ENCODE peak calls at places on chromosome 15, in four cellular contexts. E is stomach, Y is GM12878, V is upper lobe of left lung. S is an unnamed sample. For H3K4me1, the result is how much of the 10 kb centered on the place peaks cover.

GRCh38 chr15:37134699-37135131 is 34.4 kb upstream of the MEIS2 start:
- DNase-seq in E (no peak), Y (no peak), V (no peak), S (peak)

GRCh38 chr15:78170848-78171773 is 21.9 kb downstream of the IDH3A start:
- DNase-seq in E (no peak), Y (peak), V (no peak), S (no peak)

GRCh38 chr15:29018406-29018805 is 132.6 kb downstream of the APBA2 start:
- DNase-seq in E (peak), Y (no peak), V (no peak), S (no peak)

GRCh38 chr15:55357774-55358173 is 38.8 kb downstream of the PIGB start:
- DNase-seq in E (no peak), Y (no peak), V (no peak), S (no peak)

GRCh38 chr15:77034620-77035467 is 36.1 kb downstream of the TSPAN3 start:
- DNase-seq in E (peak), Y (no peak), V (peak), S (peak)

GRCh38 chr15:39623550-39623931 is 42.7 kb downstream of the THBS1 start:
- DNase-seq in E (no peak), Y (peak), V (no peak), S (no peak)

GRCh38 chr15:33068007-33068441 is 126.5 kb downstream of the FMN1 start:
- DNase-seq in E (peak), Y (no peak), V (peak), S (no peak)

GRCh38 chr15:73876779-73877178 is 3.4 kb downstream of the TBC1D21 start:
- DNase-seq in E (peak), Y (no peak), V (no peak), S (no peak)

GRCh38 chr15:58298883-58299282 is 132.9 kb upstream of the LIPC start:
- DNase-seq in E (no peak), Y (no peak), V (no peak), S (no peak)

GRCh38 chr15:43483306-43484128 is 9.4 kb downstream of the TP53BP1 start:
- DNase-seq in E (no peak), Y (no peak), V (no peak), S (no peak)

GRCh38 chr15:68154923-68155559 is 50.1 kb downstream of the CALML4 start:
- DNase-seq in E (peak), Y (no peak), V (no peak), S (no peak)

GRCh38 chr15:48334260-48334659 is 3.0 kb downstream of the DUT start:
- DNase-seq in E (no peak), Y (no peak), V (no peak), S (no peak)

GRCh38 chr15:84894743-84895425 is 10.4 kb downstream of the SLC28A1 start:
- DNase-seq in E (no peak), Y (no peak), V (no peak), S (no peak)

GRCh38 chr15:68051109-68051508 is 3.0 kb upstream of the PIAS1 start:
- DNase-seq in E (no peak), Y (no peak), V (no peak), S (peak)

GRCh38 chr15:37783290-37783689 is 151.2 kb upstream of the TMCO5A start:
- DNase-seq in E (no peak), Y (no peak), V (no peak), S (no peak)

GRCh38 chr15:31268108-31268501 is 58.5 kb upstream of the KLF13 start:
- DNase-seq in E (peak), Y (no peak), V (peak), S (no peak)

GRCh38 chr15:93073465-93073952 is 15.5 kb downstream of the RGMA start:
- DNase-seq in E (no peak), Y (no peak), V (no peak), S (no peak)

GRCh38 chr15:94230886-94231727 is at the start of gene MCTP2:
- DNase-seq in E (peak), Y (peak), V (peak), S (no peak)

GRCh38 chr15:97817266-97817890 is 143.1 kb upstream of the ARRDC4 start:
- DNase-seq in E (no peak), Y (no peak), V (no peak), S (no peak)

GRCh38 chr15:63858881-63859280 is 25.1 kb upstream of the HERC1 start:
- DNase-seq in E (no peak), Y (no peak), V (no peak), S (no peak)

GRCh38 chr15:62684143-62684808 is 358.3 kb upstream of the TPM1 start:
- DNase-seq in E (no peak), Y (no peak), V (no peak), S (no peak)

GRCh38 chr15:98889930-98890695 is 117.5 kb downstream of the PGPEP1L start:
- DNase-seq in E (no peak), Y (no peak), V (no peak), S (no peak)

GRCh38 chr15:39781967-39782292 is 711 bp downstream of the FSIP1 start:
- DNase-seq in E (no peak), Y (no peak), V (no peak), S (no peak)

GRCh38 chr15:99019558-99020540 is 12.3 kb upstream of the PGPEP1L start:
- DNase-seq in E (no peak), Y (no peak), V (no peak), S (no peak)

GRCh38 chr15:54462511-54462913 is 484.3 kb downstream of the UNC13C start:
- DNase-seq in E (no peak), Y (no peak), V (no peak), S (no peak)

GRCh38 chr15:78616506-78616905 is 4.3 kb downstream of the CHRNA3 start:
- DNase-seq in E (peak), Y (no peak), V (peak), S (no peak)

GRCh38 chr15:55741592-55742497 is 1.1 kb downstream of the PRTG start:
- DNase-seq in E (no peak), Y (no peak), V (peak), S (no peak)

GRCh38 chr15:101049856-101050646 is 130.9 kb downstream of the LRRK1 start:
- DNase-seq in E (peak), Y (no peak), V (no peak), S (no peak)

GRCh38 chr15:45731331-45731730 is 96.5 kb downstream of the SQOR start:
- DNase-seq in E (no peak), Y (no peak), V (no peak), S (no peak)

GRCh38 chr15:91032919-91033803 is 10.8 kb upstream of the VPS33B start:
- DNase-seq in E (peak), Y (no peak), V (peak), S (peak)

GRCh38 chr15:49456166-49456565 is 33.1 kb downstream of the FGF7 start:
- DNase-seq in E (no peak), Y (no peak), V (no peak), S (no peak)

GRCh38 chr15:35616436-35617271 is 70.7 kb upstream of the DPH6 start:
- DNase-seq in E (no peak), Y (no peak), V (no peak), S (no peak)

GRCh38 chr15:77871838-77872371 is 205.6 kb downstream of the TBC1D2B start:
- DNase-seq in E (no peak), Y (no peak), V (no peak), S (peak)

GRCh38 chr15:31272558-31273257 is 53.9 kb upstream of the KLF13 start:
- DNase-seq in E (peak), Y (no peak), V (no peak), S (no peak)

GRCh38 chr15:95845862-95846515 is 484.5 kb upstream of the NR2F2 start:
- DNase-seq in E (no peak), Y (no peak), V (no peak), S (no peak)

GRCh38 chr15:57223887-57224286 is 152.4 kb upstream of the CGNL1 start:
- DNase-seq in E (no peak), Y (no peak), V (no peak), S (no peak)

GRCh38 chr15:57217716-57218598 is 158.3 kb upstream of the CGNL1 start:
- DNase-seq in E (no peak), Y (no peak), V (no peak), S (no peak)

GRCh38 chr15:57223345-57223744 is 153.0 kb upstream of the CGNL1 start:
- DNase-seq in E (no peak), Y (no peak), V (no peak), S (no peak)

GRCh38 chr15:57218826-57219576 is 157.3 kb upstream of the CGNL1 start:
- DNase-seq in E (no peak), Y (no peak), V (no peak), S (peak)

DNA sequence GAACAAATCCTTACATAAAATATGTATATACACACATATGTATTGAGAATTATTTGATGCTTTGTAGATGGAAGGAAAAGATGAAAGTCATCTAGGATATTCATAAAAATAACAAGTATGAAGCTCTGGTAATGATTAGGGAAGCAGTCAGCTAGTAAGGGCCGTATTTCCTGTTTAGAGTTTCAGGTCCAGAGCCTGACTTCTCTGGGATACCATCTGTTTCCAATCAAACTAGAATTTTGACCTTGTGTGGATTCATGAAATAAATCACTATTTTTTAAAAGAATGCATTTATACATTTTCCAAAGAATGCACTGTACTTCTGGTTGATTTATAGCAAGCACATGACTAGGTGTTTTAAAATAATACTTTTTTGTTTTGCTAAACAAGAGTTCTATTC is 156.1 kb upstream of the CGNL1 start:
- DNase-seq in E (no peak), Y (no peak), V (no peak), S (no peak)
- TF ChIP-seq EP300 in E (no peak), Y (no peak), V (no peak), S (no peak)

GRCh38 chr15:65638107-65638506 is 16.4 kb downstream of the SLC24A1 start:
- DNase-seq in E (no peak), Y (no peak), V (no peak), S (no peak)

GRCh38 chr15:65638681-65639089 is 16.9 kb downstream of the SLC24A1 start:
- DNase-seq in E (no peak), Y (peak), V (no peak), S (peak)

GRCh38 chr15:65642588-65642987 is 20.9 kb downstream of the SLC24A1 start:
- DNase-seq in E (no peak), Y (no peak), V (no peak), S (no peak)

GRCh38 chr15:65641723-65642475 is 20.2 kb downstream of the SLC24A1 start:
- DNase-seq in E (no peak), Y (no peak), V (no peak), S (no peak)

GRCh38 chr15:65639509-65639908 is 17.8 kb downstream of the SLC24A1 start:
- DNase-seq in E (no peak), Y (no peak), V (no peak), S (no peak)
- H3K4me1 ChIP-seq in E (under half), Y (under half), V (under half), S (under half)

DNA sequence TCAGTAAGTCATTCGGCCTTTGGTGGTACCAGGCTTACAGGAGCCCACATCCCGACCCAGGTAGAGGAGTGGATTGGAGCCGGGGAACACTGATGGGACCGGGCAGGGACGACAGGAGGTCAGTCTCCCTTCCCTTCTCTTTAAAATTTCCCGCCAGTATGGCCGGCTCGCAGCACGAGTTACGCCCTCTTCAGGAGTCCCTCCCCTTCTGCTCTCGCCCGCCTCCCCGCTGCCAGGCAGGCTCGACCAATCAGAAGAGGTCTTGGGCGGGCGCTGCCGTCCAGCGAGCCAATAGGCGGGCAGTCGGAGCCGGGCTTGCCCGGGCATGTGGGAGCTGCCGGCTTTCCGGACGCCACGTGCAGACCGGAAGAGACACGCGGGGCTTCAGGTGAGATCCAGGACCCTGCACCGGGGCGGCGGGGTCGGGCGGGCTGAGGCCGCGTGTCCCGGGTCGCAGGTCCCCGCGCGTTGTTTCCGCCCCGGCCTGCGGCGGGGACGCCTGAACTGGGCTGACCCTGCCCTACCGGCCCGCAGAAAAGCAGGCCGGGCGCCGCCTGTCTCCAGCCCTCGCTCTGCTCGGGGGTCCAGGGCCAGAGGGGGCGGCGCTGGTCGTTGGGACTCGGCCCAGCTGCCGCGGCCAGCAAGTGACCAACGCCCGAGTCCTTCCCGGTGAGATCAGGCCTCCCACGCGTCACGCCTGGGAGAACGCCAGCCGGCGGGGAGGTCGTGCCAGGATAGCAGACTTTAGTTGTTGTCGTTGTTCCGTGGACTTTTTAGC is at the start of gene AEN:
- DNase-seq in E (peak), Y (peak), V (peak), S (peak)
- TF ChIP-seq EP300 in E (no peak), Y (no peak), V (no peak), S (no peak)

GRCh38 chr15:42360535-42361112 is 1.3 kb downstream of the CAPN3 start:
- DNase-seq in E (no peak), Y (no peak), V (no peak), S (no peak)

GRCh38 chr15:42355291-42355690 is 4.0 kb upstream of the CAPN3 start:
- DNase-seq in E (no peak), Y (no peak), V (no peak), S (no peak)

GRCh38 chr15:42359249-42359648 is at the start of gene CAPN3:
- DNase-seq in E (no peak), Y (no peak), V (no peak), S (no peak)

GRCh38 chr15:42359990-42360389 is 689 bp downstream of the CAPN3 start:
- DNase-seq in E (no peak), Y (no peak), V (no peak), S (no peak)

GRCh38 chr15:42358141-42358540 is 1.2 kb upstream of the CAPN3 start:
- DNase-seq in E (no peak), Y (no peak), V (no peak), S (no peak)
- H3K4me1 ChIP-seq in E (under half), Y (under half), V (under half), S (under half)

GRCh38 chr15:69940441-69940785 is 157.3 kb downstream of the TLE3 start:
- DNase-seq in E (no peak), Y (no peak), V (no peak), S (no peak)
- TF ChIP-seq EP300 in E (no peak), Y (no peak), V (no peak), S (no peak)

GRCh38 chr15:66721501-66721937 is 19.5 kb downstream of the SMAD6 start:
- DNase-seq in E (no peak), Y (no peak), V (no peak), S (peak)
- H3K4me1 ChIP-seq in E (under half), Y (under half), V (half or more), S (under half)

GRCh38 chr15:66702770-66703539 is 919 bp downstream of the SMAD6 start:
- DNase-seq in E (peak), Y (no peak), V (no peak), S (no peak)

GRCh38 chr15:66703540-66703941 is 1.5 kb downstream of the SMAD6 start:
- DNase-seq in E (peak), Y (no peak), V (peak), S (no peak)

GRCh38 chr15:66701422-66702034 is 508 bp upstream of the SMAD6 start:
- DNase-seq in E (peak), Y (no peak), V (peak), S (no peak)

GRCh38 chr15:66700802-66701421 is 1.1 kb upstream of the SMAD6 start:
- DNase-seq in E (peak), Y (no peak), V (peak), S (peak)

GRCh38 chr15:66702035-66702769 is at the start of gene SMAD6:
- DNase-seq in E (peak), Y (no peak), V (peak), S (peak)
- TF ChIP-seq EP300 in E (no peak), Y (no peak), V (no peak), S (peak)

DNA sequence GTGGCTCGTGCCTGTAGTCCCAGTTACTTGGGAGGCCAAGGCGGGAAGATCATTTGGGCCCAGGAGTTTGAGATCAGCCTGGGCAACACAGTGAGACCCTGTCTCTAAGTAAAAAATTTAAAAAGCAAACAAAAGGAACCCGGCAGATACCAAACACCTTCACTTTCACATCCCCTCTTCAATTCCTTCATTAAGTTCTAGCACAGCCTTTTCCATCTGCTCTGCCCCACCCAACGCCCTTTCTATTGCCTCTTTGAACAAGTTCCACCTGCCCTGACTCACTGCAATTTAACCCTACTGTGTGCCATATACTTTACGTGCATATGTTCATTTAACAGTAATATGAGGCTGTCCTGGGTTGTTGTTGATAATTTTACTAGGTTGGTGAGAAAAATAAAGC is 12.4 kb upstream of the SPG11 start:
- DNase-seq in E (no peak), Y (no peak), V (no peak), S (no peak)
- H3K4me1 ChIP-seq in E (under half), Y (half or more), V (under half), S (under half)

S was measured in K562.